ENCODE peak calls at places on chromosome 19, in ten cellular contexts. One of them, this sample, is unnamed.

GRCh38 chr19:993831-994393 is 6.3 kb upstream of the GRIN3B start:
- DNase-seq in breast epithelium: no peak
- DNase-seq in tibial nerve: no peak
- DNase-seq in endothelial cell of umbilical vein: no peak
- DNase-seq in thyroid gland: no peak
- DNase-seq in esophagus squamous epithelium: no peak
- DNase-seq in uterus: no peak
- DNase-seq in lower leg skin: no peak
- DNase-seq in transverse colon: no peak
- DNase-seq in body of pancreas: no peak
- DNase-seq in this sample: no peak

GRCh38 chr19:48445256-48445605 is 552 bp upstream of the GRWD1 start:
- DNase-seq in breast epithelium: no peak
- DNase-seq in tibial nerve: no peak
- DNase-seq in endothelial cell of umbilical vein: peak; percentile 96
- DNase-seq in thyroid gland: peak; percentile 32
- DNase-seq in esophagus squamous epithelium: no peak
- DNase-seq in uterus: no peak
- DNase-seq in lower leg skin: peak; percentile 62
- DNase-seq in transverse colon: no peak
- DNase-seq in body of pancreas: no peak
- DNase-seq in this sample: peak; percentile 98

GRCh38 chr19:50969413-50969760 is at the start of gene KLK6:
- DNase-seq in breast epithelium: peak; percentile 63
- DNase-seq in tibial nerve: no peak
- DNase-seq in endothelial cell of umbilical vein: no peak
- DNase-seq in thyroid gland: no peak
- DNase-seq in esophagus squamous epithelium: no peak
- DNase-seq in uterus: no peak
- DNase-seq in lower leg skin: no peak
- DNase-seq in transverse colon: no peak
- DNase-seq in body of pancreas: no peak
- DNase-seq in this sample: no peak

GRCh38 chr19:16867211-16867610 is 21.6 kb upstream of the F2RL3 start:
- DNase-seq in breast epithelium: no peak
- DNase-seq in tibial nerve: no peak
- DNase-seq in endothelial cell of umbilical vein: no peak
- DNase-seq in thyroid gland: no peak
- DNase-seq in esophagus squamous epithelium: no peak
- DNase-seq in uterus: no peak
- DNase-seq in lower leg skin: no peak
- DNase-seq in transverse colon: no peak
- DNase-seq in body of pancreas: no peak
- DNase-seq in this sample: no peak

GRCh38 chr19:13334801-13335481 is 171.3 kb downstream of the CACNA1A start:
- DNase-seq in breast epithelium: no peak
- DNase-seq in tibial nerve: no peak
- DNase-seq in endothelial cell of umbilical vein: no peak
- DNase-seq in thyroid gland: no peak
- DNase-seq in esophagus squamous epithelium: no peak
- DNase-seq in uterus: no peak
- DNase-seq in lower leg skin: no peak
- DNase-seq in transverse colon: no peak
- DNase-seq in body of pancreas: no peak
- DNase-seq in this sample: peak; percentile 22

GRCh38 chr19:37909661-37910199 is 2.7 kb downstream of the SIPA1L3 start:
- DNase-seq in breast epithelium: no peak
- DNase-seq in tibial nerve: no peak
- DNase-seq in endothelial cell of umbilical vein: no peak
- DNase-seq in thyroid gland: no peak
- DNase-seq in esophagus squamous epithelium: no peak
- DNase-seq in uterus: no peak
- DNase-seq in lower leg skin: no peak
- DNase-seq in transverse colon: no peak
- DNase-seq in body of pancreas: no peak
- DNase-seq in this sample: no peak

GRCh38 chr19:41934849-41935374 is 6.7 kb upstream of the ERFL start:
- DNase-seq in breast epithelium: peak; percentile 68
- DNase-seq in tibial nerve: peak; percentile 26
- DNase-seq in endothelial cell of umbilical vein: peak; percentile 45
- DNase-seq in thyroid gland: peak; percentile 64
- DNase-seq in esophagus squamous epithelium: no peak
- DNase-seq in uterus: peak; percentile 53
- DNase-seq in lower leg skin: peak; percentile 38
- DNase-seq in transverse colon: peak; percentile 79
- DNase-seq in body of pancreas: peak; percentile 69
- DNase-seq in this sample: peak; percentile 67

GRCh38 chr19:23542562-23542961 is 144.4 kb downstream of the ZNF675 start:
- DNase-seq in breast epithelium: no peak
- DNase-seq in tibial nerve: no peak
- DNase-seq in endothelial cell of umbilical vein: no peak
- DNase-seq in thyroid gland: no peak
- DNase-seq in esophagus squamous epithelium: no peak
- DNase-seq in uterus: no peak
- DNase-seq in lower leg skin: no peak
- DNase-seq in transverse colon: no peak
- DNase-seq in body of pancreas: no peak
- DNase-seq in this sample: no peak

GRCh38 chr19:19662866-19663291 is 597 bp downstream of the ATP13A1 start:
- DNase-seq in breast epithelium: no peak
- DNase-seq in tibial nerve: no peak
- DNase-seq in endothelial cell of umbilical vein: no peak
- DNase-seq in thyroid gland: no peak
- DNase-seq in esophagus squamous epithelium: no peak
- DNase-seq in uterus: no peak
- DNase-seq in lower leg skin: no peak
- DNase-seq in transverse colon: no peak
- DNase-seq in body of pancreas: no peak
- DNase-seq in this sample: peak; percentile 74

GRCh38 chr19:17078920-17079709 is 3.5 kb downstream of the MYO9B start:
- DNase-seq in breast epithelium: no peak
- DNase-seq in tibial nerve: no peak
- DNase-seq in endothelial cell of umbilical vein: no peak
- DNase-seq in thyroid gland: no peak
- DNase-seq in esophagus squamous epithelium: no peak
- DNase-seq in uterus: no peak
- DNase-seq in lower leg skin: no peak
- DNase-seq in transverse colon: no peak
- DNase-seq in body of pancreas: no peak
- DNase-seq in this sample: no peak

GRCh38 chr19:8109890-8110662 is 39.3 kb downstream of the FBN3 start:
- DNase-seq in breast epithelium: no peak
- DNase-seq in tibial nerve: no peak
- DNase-seq in endothelial cell of umbilical vein: no peak
- DNase-seq in thyroid gland: no peak
- DNase-seq in esophagus squamous epithelium: no peak
- DNase-seq in uterus: no peak
- DNase-seq in lower leg skin: no peak
- DNase-seq in transverse colon: no peak
- DNase-seq in body of pancreas: no peak
- DNase-seq in this sample: no peak

GRCh38 chr19:34481861-34482379 is 362 bp downstream of the WTIP start:
- DNase-seq in breast epithelium: no peak
- DNase-seq in tibial nerve: no peak
- DNase-seq in endothelial cell of umbilical vein: peak; percentile 24
- DNase-seq in thyroid gland: peak; percentile 21
- DNase-seq in esophagus squamous epithelium: no peak
- DNase-seq in uterus: no peak
- DNase-seq in lower leg skin: no peak
- DNase-seq in transverse colon: no peak
- DNase-seq in body of pancreas: no peak
- DNase-seq in this sample: no peak

GRCh38 chr19:6458695-6459355 is 767 bp downstream of the SLC25A23 start:
- DNase-seq in breast epithelium: no peak
- DNase-seq in tibial nerve: no peak
- DNase-seq in endothelial cell of umbilical vein: no peak
- DNase-seq in thyroid gland: peak; percentile 45
- DNase-seq in esophagus squamous epithelium: no peak
- DNase-seq in uterus: no peak
- DNase-seq in lower leg skin: no peak
- DNase-seq in transverse colon: peak; percentile 62
- DNase-seq in body of pancreas: peak; percentile 35
- DNase-seq in this sample: no peak

GRCh38 chr19:8638078-8638619 is 7.7 kb downstream of the NFILZ start:
- DNase-seq in breast epithelium: no peak
- DNase-seq in tibial nerve: no peak
- DNase-seq in endothelial cell of umbilical vein: no peak
- DNase-seq in thyroid gland: no peak
- DNase-seq in esophagus squamous epithelium: no peak
- DNase-seq in uterus: no peak
- DNase-seq in lower leg skin: no peak
- DNase-seq in transverse colon: peak; percentile 22
- DNase-seq in body of pancreas: peak; percentile 48
- DNase-seq in this sample: peak; percentile 99

GRCh38 chr19:6260912-6261636 is 18.7 kb downstream of the MLLT1 start:
- DNase-seq in breast epithelium: no peak
- DNase-seq in tibial nerve: no peak
- DNase-seq in endothelial cell of umbilical vein: peak; percentile 44
- DNase-seq in thyroid gland: peak; percentile 23
- DNase-seq in esophagus squamous epithelium: no peak
- DNase-seq in uterus: no peak
- DNase-seq in lower leg skin: no peak
- DNase-seq in transverse colon: no peak
- DNase-seq in body of pancreas: peak; percentile 37
- DNase-seq in this sample: peak; percentile 26

GRCh38 chr19:16233081-16233776 is 35.5 kb downstream of the AP1M1 start:
- DNase-seq in breast epithelium: no peak
- DNase-seq in tibial nerve: peak; percentile 8
- DNase-seq in endothelial cell of umbilical vein: no peak
- DNase-seq in thyroid gland: no peak
- DNase-seq in esophagus squamous epithelium: no peak
- DNase-seq in uterus: no peak
- DNase-seq in lower leg skin: no peak
- DNase-seq in transverse colon: no peak
- DNase-seq in body of pancreas: no peak
- DNase-seq in this sample: no peak

GRCh38 chr19:33631628-33631995 is 9.9 kb downstream of the CHST8 start:
- DNase-seq in breast epithelium: no peak
- DNase-seq in tibial nerve: no peak
- DNase-seq in endothelial cell of umbilical vein: no peak
- DNase-seq in thyroid gland: no peak
- DNase-seq in esophagus squamous epithelium: no peak
- DNase-seq in uterus: no peak
- DNase-seq in lower leg skin: no peak
- DNase-seq in transverse colon: no peak
- DNase-seq in body of pancreas: no peak
- DNase-seq in this sample: no peak

GRCh38 chr19:40523322-40524047 is 53.2 kb upstream of the SHKBP1 start:
- DNase-seq in breast epithelium: no peak
- DNase-seq in tibial nerve: no peak
- DNase-seq in endothelial cell of umbilical vein: peak; percentile 49
- DNase-seq in thyroid gland: peak; percentile 71
- DNase-seq in esophagus squamous epithelium: no peak
- DNase-seq in uterus: peak; percentile 25
- DNase-seq in lower leg skin: peak; percentile 26
- DNase-seq in transverse colon: peak; percentile 88
- DNase-seq in body of pancreas: peak; percentile 87
- DNase-seq in this sample: peak; percentile 67

GRCh38 chr19:35223084-35223790 is 5.3 kb downstream of the FAM187B start:
- DNase-seq in breast epithelium: no peak
- DNase-seq in tibial nerve: no peak
- DNase-seq in endothelial cell of umbilical vein: no peak
- DNase-seq in thyroid gland: no peak
- DNase-seq in esophagus squamous epithelium: no peak
- DNase-seq in uterus: no peak
- DNase-seq in lower leg skin: no peak
- DNase-seq in transverse colon: no peak
- DNase-seq in body of pancreas: no peak
- DNase-seq in this sample: peak; percentile 34

DNA sequence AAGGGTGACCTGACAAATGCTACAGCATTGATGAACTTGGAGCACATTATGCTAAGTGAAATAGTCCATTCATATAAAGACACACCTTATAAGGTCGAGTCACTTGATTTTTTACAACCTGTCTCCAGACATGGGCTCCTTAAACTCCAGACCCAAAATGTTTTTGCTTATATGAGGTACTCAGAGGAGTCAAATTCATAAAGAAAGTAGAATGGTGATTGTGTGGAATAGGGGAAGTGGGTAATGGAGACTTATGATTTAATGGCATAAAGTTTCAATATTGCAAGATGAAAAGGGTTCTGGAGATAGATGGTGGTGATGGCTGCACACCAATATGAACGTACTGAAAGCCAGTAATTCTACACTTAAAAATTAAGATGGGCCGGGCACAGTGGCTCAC is 59.3 kb downstream of the ZNF627 start:
- DNase-seq in breast epithelium: no peak
- DNase-seq in tibial nerve: no peak
- DNase-seq in endothelial cell of umbilical vein: no peak
- DNase-seq in thyroid gland: no peak
- DNase-seq in esophagus squamous epithelium: no peak
- DNase-seq in uterus: no peak
- DNase-seq in lower leg skin: no peak
- DNase-seq in transverse colon: no peak
- DNase-seq in body of pancreas: no peak
- DNase-seq in this sample: no peak
- H3K4me3 ChIP-seq in breast epithelium: no peak overlapping the region
- H3K4me3 ChIP-seq in tibial nerve: no peak overlapping the region
- H3K4me3 ChIP-seq in endothelial cell of umbilical vein: no peak overlapping the region
- H3K4me3 ChIP-seq in thyroid gland: no peak overlapping the region
- H3K4me3 ChIP-seq in esophagus squamous epithelium: no peak overlapping the region
- H3K4me3 ChIP-seq in uterus: no peak overlapping the region
- H3K4me3 ChIP-seq in lower leg skin: no peak overlapping the region
- H3K4me3 ChIP-seq in transverse colon: no peak overlapping the region
- H3K4me3 ChIP-seq in body of pancreas: no peak overlapping the region
- H3K4me3 ChIP-seq in this sample: no peak overlapping the region

GRCh38 chr19:32206065-32206464 is 139.3 kb upstream of the ZNF507 start:
- DNase-seq in breast epithelium: no peak
- DNase-seq in tibial nerve: no peak
- DNase-seq in endothelial cell of umbilical vein: no peak
- DNase-seq in thyroid gland: no peak
- DNase-seq in esophagus squamous epithelium: no peak
- DNase-seq in uterus: no peak
- DNase-seq in lower leg skin: no peak
- DNase-seq in transverse colon: no peak
- DNase-seq in body of pancreas: no peak
- DNase-seq in this sample: no peak
- TF ChIP-seq CTCF in breast epithelium: no peak
- TF ChIP-seq CTCF in tibial nerve: no peak
- TF ChIP-seq CTCF in endothelial cell of umbilical vein: no peak
- TF ChIP-seq CTCF in thyroid gland: no peak
- TF ChIP-seq CTCF in esophagus squamous epithelium: no peak
- TF ChIP-seq CTCF in uterus: no peak
- TF ChIP-seq CTCF in lower leg skin: no peak
- TF ChIP-seq CTCF in transverse colon: no peak
- TF ChIP-seq CTCF in body of pancreas: no peak
- TF ChIP-seq CTCF in this sample: no peak

GRCh38 chr19:45405435-45406164 is 731 bp upstream of the PPP1R13L start:
- DNase-seq in breast epithelium: peak; percentile 91
- DNase-seq in tibial nerve: peak; percentile 71
- DNase-seq in endothelial cell of umbilical vein: peak; percentile 93
- DNase-seq in thyroid gland: peak; percentile 90
- DNase-seq in esophagus squamous epithelium: no peak
- DNase-seq in uterus: peak; percentile 88
- DNase-seq in lower leg skin: peak; percentile 92
- DNase-seq in transverse colon: peak; percentile 92
- DNase-seq in body of pancreas: peak; percentile 89
- DNase-seq in this sample: peak; percentile 80
- TF ChIP-seq POLR2A in breast epithelium: no peak
- TF ChIP-seq POLR2A in tibial nerve: no peak
- TF ChIP-seq POLR2A in endothelial cell of umbilical vein: peak; percentile 43
- TF ChIP-seq POLR2A in thyroid gland: no peak
- TF ChIP-seq POLR2A in esophagus squamous epithelium: no peak
- TF ChIP-seq POLR2A in uterus: no peak
- TF ChIP-seq POLR2A in lower leg skin: no peak
- TF ChIP-seq POLR2A in transverse colon: no peak
- TF ChIP-seq POLR2A in body of pancreas: no peak
- TF ChIP-seq POLR2A in this sample: peak; percentile 63

GRCh38 chr19:56525214-56525860 is 13.4 kb upstream of the ZFP28 start:
- DNase-seq in breast epithelium: no peak
- DNase-seq in tibial nerve: no peak
- DNase-seq in endothelial cell of umbilical vein: no peak
- DNase-seq in thyroid gland: no peak
- DNase-seq in esophagus squamous epithelium: no peak
- DNase-seq in uterus: no peak
- DNase-seq in lower leg skin: no peak
- DNase-seq in transverse colon: no peak
- DNase-seq in body of pancreas: no peak
- DNase-seq in this sample: no peak
- H3K4me3 ChIP-seq in breast epithelium: no peak overlapping the region
- H3K4me3 ChIP-seq in tibial nerve: no peak overlapping the region
- H3K4me3 ChIP-seq in endothelial cell of umbilical vein: no peak overlapping the region
- H3K4me3 ChIP-seq in thyroid gland: no peak overlapping the region
- H3K4me3 ChIP-seq in esophagus squamous epithelium: no peak overlapping the region
- H3K4me3 ChIP-seq in uterus: no peak overlapping the region
- H3K4me3 ChIP-seq in lower leg skin: no peak overlapping the region
- H3K4me3 ChIP-seq in transverse colon: no peak overlapping the region
- H3K4me3 ChIP-seq in body of pancreas: no peak overlapping the region
- H3K4me3 ChIP-seq in this sample: no peak overlapping the region